ENCODE peak calls at places on chromosome 19, in nine cellular contexts. T, F, Z, U, G, W, H, J and D are unnamed samples.

GRCh38 chr19:7562646-7563393 is 27.3 kb downstream of the PNPLA6 start:
- DNase-seq in T (no peak), F (no peak), Z (no peak), U (peak; percentile 29), G (no peak), W (no peak), H (no peak), J (no peak), D (no peak)

GRCh38 chr19:11088508-11089253 is 582 bp upstream of the LDLR start:
- DNase-seq in T (no peak), F (no peak), Z (no peak), U (no peak), G (no peak), W (no peak), H (no peak), J (no peak), D (no peak)

GRCh38 chr19:12784394-12784870 is 6.9 kb upstream of the JUNB start:
- DNase-seq in T (peak; percentile 49), F (no peak), Z (no peak), U (no peak), G (no peak), W (no peak), H (no peak), J (no peak), D (peak; percentile 64)

GRCh38 chr19:45469132-45469834 is 1.5 kb downstream of the FOSB start:
- DNase-seq in T (peak; percentile 94), F (peak; percentile 93), Z (peak; percentile 92), U (peak; percentile 87), G (peak; percentile 94), W (peak; percentile 90), H (peak; percentile 86), J (peak; percentile 95), D (peak; percentile 94)

GRCh38 chr19:45340232-45340898 is at the start of gene KLC3:
- DNase-seq in T (no peak), F (peak; percentile 37), Z (no peak), U (no peak), G (no peak), W (peak; percentile 49), H (peak; percentile 31), J (no peak), D (peak; percentile 66)

GRCh38 chr19:8607386-8607785 is 3.1 kb downstream of the ADAMTS10 start:
- DNase-seq in T (no peak), F (no peak), Z (no peak), U (no peak), G (no peak), W (no peak), H (no peak), J (no peak), D (no peak)

GRCh38 chr19:15249560-15249874 is 17.3 kb upstream of the EPHX3 start:
- DNase-seq in T (no peak), F (no peak), Z (no peak), U (no peak), G (no peak), W (no peak), H (no peak), J (no peak), D (no peak)

GRCh38 chr19:19337120-19337519 is 16.5 kb downstream of the MAU2 start:
- DNase-seq in T (no peak), F (no peak), Z (no peak), U (no peak), G (no peak), W (no peak), H (no peak), J (no peak), D (no peak)

GRCh38 chr19:39417463-39418181 is 5.2 kb downstream of the PLEKHG2 start:
- DNase-seq in T (no peak), F (no peak), Z (no peak), U (no peak), G (no peak), W (no peak), H (no peak), J (no peak), D (no peak)

GRCh38 chr19:18202759-18203407 is 959 bp downstream of the RAB3A start:
- DNase-seq in T (no peak), F (no peak), Z (no peak), U (peak; percentile 40), G (no peak), W (no peak), H (no peak), J (peak; percentile 27), D (no peak)

GRCh38 chr19:33376931-33377557 is 3.5 kb downstream of the CEBPG start:
- DNase-seq in T (no peak), F (no peak), Z (no peak), U (no peak), G (no peak), W (no peak), H (no peak), J (no peak), D (no peak)

GRCh38 chr19:5891938-5892771 is 11.4 kb downstream of the NDUFA11 start:
- DNase-seq in T (no peak), F (no peak), Z (no peak), U (peak; percentile 64), G (no peak), W (no peak), H (no peak), J (no peak), D (no peak)

GRCh38 chr19:2446390-2446789 is 10.4 kb downstream of the LMNB2 start:
- DNase-seq in T (peak; percentile 26), F (no peak), Z (no peak), U (no peak), G (no peak), W (no peak), H (no peak), J (peak; percentile 37), D (no peak)

GRCh38 chr19:16496613-16496983 is 404 bp downstream of the C19orf44 start:
- DNase-seq in T (no peak), F (no peak), Z (peak; percentile 32), U (no peak), G (no peak), W (no peak), H (no peak), J (no peak), D (no peak)

GRCh38 chr19:8352134-8352827 is 9.2 kb upstream of the KANK3 start:
- DNase-seq in T (no peak), F (no peak), Z (no peak), U (no peak), G (no peak), W (no peak), H (no peak), J (no peak), D (no peak)

GRCh38 chr19:42879613-42880012 is at the start of gene PSG1:
- DNase-seq in T (no peak), F (no peak), Z (no peak), U (no peak), G (no peak), W (no peak), H (no peak), J (no peak), D (no peak)

GRCh38 chr19:42407085-42407815 is 17.2 kb upstream of the CNFN start:
- DNase-seq in T (no peak), F (no peak), Z (no peak), U (no peak), G (no peak), W (no peak), H (no peak), J (no peak), D (no peak)

GRCh38 chr19:11138659-11139526 is 16.7 kb downstream of the SPC24 start:
- DNase-seq in T (no peak), F (no peak), Z (peak; percentile 81), U (no peak), G (no peak), W (peak; percentile 0), H (no peak), J (peak; percentile 55), D (no peak)

GRCh38 chr19:21566073-21566472 is 60.7 kb downstream of the ZNF429 start:
- DNase-seq in T (no peak), F (no peak), Z (no peak), U (no peak), G (no peak), W (no peak), H (no peak), J (no peak), D (no peak)

GRCh38 chr19:11735375-11735774 is 3.4 kb downstream of the ZNF823 start:
- DNase-seq in T (no peak), F (no peak), Z (no peak), U (no peak), G (no peak), W (no peak), H (no peak), J (no peak), D (no peak)

GRCh38 chr19:27905074-27905473 is 1307.9 kb downstream of the UQCRFS1 start:
- DNase-seq in T (no peak), F (no peak), Z (no peak), U (no peak), G (no peak), W (no peak), H (no peak), J (no peak), D (no peak)

GRCh38 chr19:17249887-17250548 is 4.3 kb upstream of the NR2F6 start:
- DNase-seq in T (no peak), F (no peak), Z (no peak), U (no peak), G (no peak), W (no peak), H (no peak), J (no peak), D (no peak)

GRCh38 chr19:40231544-40232424 is 5.3 kb upstream of the CCNP start:
- DNase-seq in T (no peak), F (no peak), Z (no peak), U (no peak), G (no peak), W (no peak), H (no peak), J (no peak), D (no peak)

GRCh38 chr19:30785728-30786127 is 413.5 kb downstream of the ZNF536 start:
- DNase-seq in T (no peak), F (no peak), Z (no peak), U (no peak), G (no peak), W (no peak), H (no peak), J (no peak), D (no peak)

GRCh38 chr19:13790354-13790753 is 4.9 kb upstream of the ZSWIM4 start:
- DNase-seq in T (peak; percentile 52), F (no peak), Z (no peak), U (no peak), G (no peak), W (no peak), H (no peak), J (peak; percentile 87), D (no peak)

GRCh38 chr19:14005381-14006084 is 587 bp downstream of the RFX1 start:
- DNase-seq in T (peak; percentile 85), F (peak; percentile 91), Z (peak; percentile 66), U (no peak), G (peak; percentile 87), W (peak; percentile 80), H (peak; percentile 74), J (peak; percentile 74), D (peak; percentile 86)

GRCh38 chr19:10718205-10719196 is 622 bp downstream of the DNM2 start:
- DNase-seq in T (peak; percentile 36), F (peak; percentile 63), Z (no peak), U (peak; percentile 49), G (no peak), W (peak; percentile 44), H (peak; percentile 25), J (no peak), D (no peak)

GRCh38 chr19:42589792-42590191 is 4.9 kb downstream of the CEACAM8 start:
- DNase-seq in T (no peak), F (no peak), Z (no peak), U (no peak), G (no peak), W (no peak), H (no peak), J (no peak), D (no peak)

GRCh38 chr19:47848871-47849473 is 10.1 kb upstream of the TPRX2 start:
- DNase-seq in T (peak; percentile 12), F (peak; percentile 42), Z (no peak), U (no peak), G (no peak), W (no peak), H (no peak), J (no peak), D (peak; percentile 28)

GRCh38 chr19:2578391-2578826 is 102.5 kb downstream of the GADD45B start:
- DNase-seq in T (no peak), F (no peak), Z (peak; percentile 38), U (no peak), G (peak; percentile 21), W (no peak), H (no peak), J (no peak), D (no peak)

GRCh38 chr19:38617764-38618589 is at the start of gene MAP4K1:
- DNase-seq in T (peak; percentile 65), F (peak; percentile 74), Z (no peak), U (peak; percentile 41), G (peak; percentile 77), W (peak; percentile 85), H (peak; percentile 21), J (peak; percentile 58), D (peak; percentile 69)